ENCODE peak calls at places on chromosomes 13 and 19, in seven cellular contexts. One of them, this sample, is unnamed.

GRCh38 chr13:22201395-22201794 is 530.5 kb downstream of the FGF9 start:
- DNase-seq in tibial nerve: no peak
- DNase-seq in breast epithelium: no peak
- DNase-seq in IMR-90: no peak
- DNase-seq in uterus: no peak
- DNase-seq in fibroblast of pulmonary artery: no peak
- DNase-seq in GM12865: no peak
- DNase-seq in this sample: no peak

GRCh38 chr19:49362926-49363264 is 679 bp upstream of the TEAD2 start:
- DNase-seq in GM12865: no peak
- DNase-seq in fibroblast of pulmonary artery: peak; percentile 53
- DNase-seq in breast epithelium: peak; percentile 63
- DNase-seq in uterus: peak; percentile 67
- DNase-seq in IMR-90: peak; percentile 45
- DNase-seq in tibial nerve: no peak
- DNase-seq in this sample: peak; percentile 19

GRCh38 chr19:33888665-33889064 is 92.0 kb downstream of the KCTD15 start:
- DNase-seq in uterus: no peak
- DNase-seq in IMR-90: no peak
- DNase-seq in breast epithelium: no peak
- DNase-seq in fibroblast of pulmonary artery: no peak
- DNase-seq in tibial nerve: no peak
- DNase-seq in GM12865: peak; percentile 7
- DNase-seq in this sample: no peak

GRCh38 chr13:34762312-34762711 is 179.8 kb upstream of the NBEA start:
- DNase-seq in fibroblast of pulmonary artery: peak; percentile 53
- DNase-seq in IMR-90: no peak
- DNase-seq in GM12865: no peak
- DNase-seq in uterus: no peak
- DNase-seq in breast epithelium: no peak
- DNase-seq in tibial nerve: no peak
- DNase-seq in this sample: no peak

GRCh38 chr13:51614350-51614786 is 30.1 kb downstream of the WDFY2 start:
- DNase-seq in tibial nerve: no peak
- DNase-seq in GM12865: peak; percentile 76
- DNase-seq in uterus: no peak
- DNase-seq in fibroblast of pulmonary artery: no peak
- DNase-seq in breast epithelium: peak; percentile 33
- DNase-seq in IMR-90: no peak
- DNase-seq in this sample: peak; percentile 77

GRCh38 chr13:41352935-41353801 is 42.1 kb downstream of the NAA16 start:
- DNase-seq in uterus: no peak
- DNase-seq in tibial nerve: no peak
- DNase-seq in GM12865: peak; percentile 67
- DNase-seq in IMR-90: peak; percentile 59
- DNase-seq in fibroblast of pulmonary artery: peak; percentile 80
- DNase-seq in breast epithelium: no peak
- DNase-seq in this sample: peak; percentile 65

GRCh38 chr19:39147480-39147879 is 21.9 kb downstream of the PAK4 start:
- DNase-seq in breast epithelium: no peak
- DNase-seq in tibial nerve: no peak
- DNase-seq in fibroblast of pulmonary artery: no peak
- DNase-seq in GM12865: no peak
- DNase-seq in uterus: no peak
- DNase-seq in IMR-90: no peak
- DNase-seq in this sample: no peak

GRCh38 chr13:27338816-27339215 is 68.2 kb downstream of the RASL11A start:
- DNase-seq in tibial nerve: no peak
- DNase-seq in uterus: no peak
- DNase-seq in fibroblast of pulmonary artery: no peak
- DNase-seq in GM12865: peak; percentile 60
- DNase-seq in breast epithelium: no peak
- DNase-seq in IMR-90: no peak
- DNase-seq in this sample: peak; percentile 37

GRCh38 chr13:86000546-86000945 is 201.3 kb upstream of the SLITRK6 start:
- DNase-seq in IMR-90: no peak
- DNase-seq in tibial nerve: no peak
- DNase-seq in fibroblast of pulmonary artery: no peak
- DNase-seq in uterus: no peak
- DNase-seq in breast epithelium: no peak
- DNase-seq in GM12865: no peak
- DNase-seq in this sample: no peak

GRCh38 chr19:18117364-18117691 is 19.8 kb downstream of the MAST3 start:
- DNase-seq in IMR-90: no peak
- DNase-seq in breast epithelium: no peak
- DNase-seq in tibial nerve: no peak
- DNase-seq in uterus: no peak
- DNase-seq in GM12865: no peak
- DNase-seq in fibroblast of pulmonary artery: no peak
- DNase-seq in this sample: no peak

GRCh38 chr19:18113827-18114226 is 16.2 kb downstream of the MAST3 start:
- DNase-seq in uterus: no peak
- DNase-seq in tibial nerve: no peak
- DNase-seq in breast epithelium: no peak
- DNase-seq in fibroblast of pulmonary artery: no peak
- DNase-seq in GM12865: no peak
- DNase-seq in IMR-90: no peak
- DNase-seq in this sample: no peak

GRCh38 chr19:18117692-18118378 is 20.3 kb downstream of the MAST3 start:
- DNase-seq in tibial nerve: peak; percentile 79
- DNase-seq in breast epithelium: peak; percentile 52
- DNase-seq in IMR-90: peak; percentile 73
- DNase-seq in uterus: peak; percentile 94
- DNase-seq in GM12865: peak; percentile 95
- DNase-seq in fibroblast of pulmonary artery: peak; percentile 88
- DNase-seq in this sample: peak; percentile 94

GRCh38 chr19:18112989-18113478 is 15.5 kb downstream of the MAST3 start:
- DNase-seq in uterus: peak; percentile 84
- DNase-seq in GM12865: peak; percentile 83
- DNase-seq in fibroblast of pulmonary artery: peak; percentile 83
- DNase-seq in IMR-90: peak; percentile 71
- DNase-seq in breast epithelium: peak; percentile 73
- DNase-seq in tibial nerve: peak; percentile 77
- DNase-seq in this sample: peak; percentile 84

GRCh38 chr19:18114483-18114882 is 16.9 kb downstream of the MAST3 start:
- DNase-seq in uterus: no peak
- DNase-seq in breast epithelium: no peak
- DNase-seq in fibroblast of pulmonary artery: no peak
- DNase-seq in GM12865: no peak
- DNase-seq in tibial nerve: no peak
- DNase-seq in IMR-90: no peak
- DNase-seq in this sample: no peak
- TF ChIP-seq CTCF in uterus: no peak
- TF ChIP-seq CTCF in breast epithelium: no peak
- TF ChIP-seq CTCF in fibroblast of pulmonary artery: no peak
- TF ChIP-seq CTCF in GM12865: no peak
- TF ChIP-seq CTCF in tibial nerve: no peak
- TF ChIP-seq CTCF in IMR-90: no peak
- TF ChIP-seq CTCF in this sample: no peak

GRCh38 chr13:100608906-100609305 is 20.3 kb upstream of the GGACT start:
- DNase-seq in breast epithelium: no peak
- DNase-seq in IMR-90: no peak
- DNase-seq in uterus: no peak
- DNase-seq in tibial nerve: no peak
- DNase-seq in GM12865: peak; percentile 68
- DNase-seq in fibroblast of pulmonary artery: peak; percentile 22
- DNase-seq in this sample: peak; percentile 59
- TF ChIP-seq CTCF in breast epithelium: no peak
- TF ChIP-seq CTCF in IMR-90: no peak
- TF ChIP-seq CTCF in uterus: no peak
- TF ChIP-seq CTCF in tibial nerve: no peak
- TF ChIP-seq CTCF in GM12865: no peak
- TF ChIP-seq CTCF in fibroblast of pulmonary artery: no peak
- TF ChIP-seq CTCF in this sample: no peak

DNA sequence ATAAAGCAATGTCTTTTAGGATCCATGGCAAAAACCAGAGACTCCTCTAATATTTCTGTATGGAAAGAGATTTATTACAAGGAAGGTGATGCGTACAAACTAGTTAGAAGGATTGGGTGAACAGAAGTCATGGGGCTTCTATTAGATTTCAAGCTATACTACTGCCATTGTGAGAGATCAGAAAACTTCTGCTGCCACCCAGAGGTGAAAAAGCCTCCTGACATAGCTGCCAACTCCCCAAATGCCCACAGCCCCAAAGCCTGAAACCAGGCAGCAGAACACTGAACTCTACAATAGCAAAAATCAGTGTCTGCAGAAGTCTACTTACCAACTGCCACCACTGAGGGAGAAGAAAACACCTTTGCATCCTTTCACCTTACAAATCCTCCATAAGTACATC is 379.0 kb upstream of the MIR17HG start:
- DNase-seq in IMR-90: no peak
- DNase-seq in tibial nerve: no peak
- DNase-seq in GM12865: peak; percentile 10
- DNase-seq in breast epithelium: no peak
- DNase-seq in uterus: no peak
- DNase-seq in fibroblast of pulmonary artery: peak; percentile 10
- DNase-seq in this sample: peak; percentile 5
- TF ChIP-seq CTCF in IMR-90: no peak
- TF ChIP-seq CTCF in tibial nerve: no peak
- TF ChIP-seq CTCF in GM12865: peak; percentile 30
- TF ChIP-seq CTCF in breast epithelium: no peak
- TF ChIP-seq CTCF in uterus: no peak
- TF ChIP-seq CTCF in fibroblast of pulmonary artery: peak; percentile 22
- TF ChIP-seq CTCF in this sample: no peak

GRCh38 chr19:2221918-2222317 is 14.2 kb downstream of the PLEKHJ1 start:
- DNase-seq in tibial nerve: no peak
- DNase-seq in GM12865: no peak
- DNase-seq in fibroblast of pulmonary artery: no peak
- DNase-seq in uterus: no peak
- DNase-seq in breast epithelium: no peak
- DNase-seq in IMR-90: no peak
- DNase-seq in this sample: no peak
- TF ChIP-seq CTCF in tibial nerve: no peak
- TF ChIP-seq CTCF in GM12865: no peak
- TF ChIP-seq CTCF in fibroblast of pulmonary artery: peak; percentile 10
- TF ChIP-seq CTCF in uterus: peak; percentile 13
- TF ChIP-seq CTCF in breast epithelium: no peak
- TF ChIP-seq CTCF in IMR-90: peak; percentile 28
- TF ChIP-seq CTCF in this sample: no peak

GRCh38 chr19:15452111-15453047 is 2.6 kb upstream of the WIZ start:
- DNase-seq in IMR-90: peak; percentile 58
- DNase-seq in GM12865: no peak
- DNase-seq in tibial nerve: peak; percentile 90
- DNase-seq in breast epithelium: peak; percentile 78
- DNase-seq in fibroblast of pulmonary artery: peak; percentile 86
- DNase-seq in uterus: peak; percentile 91
- DNase-seq in this sample: peak; percentile 37

GRCh38 chr19:15455996-15456395 is 6.2 kb upstream of the WIZ start:
- DNase-seq in tibial nerve: no peak
- DNase-seq in GM12865: no peak
- DNase-seq in breast epithelium: no peak
- DNase-seq in fibroblast of pulmonary artery: no peak
- DNase-seq in IMR-90: no peak
- DNase-seq in uterus: no peak
- DNase-seq in this sample: no peak

GRCh38 chr19:15453091-15453498 is 3.3 kb upstream of the WIZ start:
- DNase-seq in uterus: no peak
- DNase-seq in breast epithelium: no peak
- DNase-seq in fibroblast of pulmonary artery: no peak
- DNase-seq in IMR-90: no peak
- DNase-seq in GM12865: no peak
- DNase-seq in tibial nerve: no peak
- DNase-seq in this sample: no peak

GRCh38 chr19:15453906-15454305 is 4.2 kb upstream of the WIZ start:
- DNase-seq in IMR-90: no peak
- DNase-seq in GM12865: no peak
- DNase-seq in fibroblast of pulmonary artery: no peak
- DNase-seq in breast epithelium: no peak
- DNase-seq in uterus: no peak
- DNase-seq in tibial nerve: no peak
- DNase-seq in this sample: no peak

DNA sequence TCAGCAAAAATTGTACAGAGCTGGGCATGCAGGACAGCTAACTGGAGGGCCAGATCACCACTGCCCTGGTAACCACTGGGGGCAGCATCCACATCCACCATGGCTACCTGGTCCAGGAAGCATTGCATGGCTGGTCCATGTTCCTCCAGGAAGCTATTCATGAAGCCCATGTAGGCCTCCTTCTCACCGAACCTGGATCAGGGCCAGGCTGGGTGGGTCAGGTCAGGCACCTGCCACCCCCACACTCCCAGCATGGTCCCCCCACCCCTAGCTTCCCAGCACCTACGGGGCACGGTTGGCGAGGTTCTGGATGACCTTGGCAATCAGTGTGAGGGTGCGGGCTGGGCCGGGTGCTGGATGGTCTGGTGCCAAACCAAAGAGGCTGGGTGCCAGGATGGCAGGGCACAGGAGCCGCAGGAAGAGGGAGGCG is 4.6 kb upstream of the WIZ start:
- DNase-seq in IMR-90: no peak
- DNase-seq in tibial nerve: no peak
- DNase-seq in GM12865: no peak
- DNase-seq in breast epithelium: no peak
- DNase-seq in uterus: no peak
- DNase-seq in fibroblast of pulmonary artery: no peak
- DNase-seq in this sample: no peak
- TF ChIP-seq CTCF in IMR-90: no peak
- TF ChIP-seq CTCF in tibial nerve: no peak
- TF ChIP-seq CTCF in GM12865: peak; percentile 23
- TF ChIP-seq CTCF in breast epithelium: no peak
- TF ChIP-seq CTCF in uterus: no peak
- TF ChIP-seq CTCF in fibroblast of pulmonary artery: peak; percentile 37
- TF ChIP-seq CTCF in this sample: no peak

GRCh38 chr13:112444001-112444311 is 67.8 kb downstream of the SPACA7 start:
- DNase-seq in GM12865: peak; percentile 51
- DNase-seq in tibial nerve: no peak
- DNase-seq in fibroblast of pulmonary artery: peak; percentile 56
- DNase-seq in uterus: peak; percentile 31
- DNase-seq in IMR-90: peak; percentile 42
- DNase-seq in breast epithelium: peak; percentile 17
- DNase-seq in this sample: peak; percentile 75
- TF ChIP-seq CTCF in GM12865: peak; percentile 91
- TF ChIP-seq CTCF in tibial nerve: peak; percentile 76
- TF ChIP-seq CTCF in fibroblast of pulmonary artery: peak; percentile 77
- TF ChIP-seq CTCF in uterus: peak; percentile 16
- TF ChIP-seq CTCF in IMR-90: peak; percentile 81
- TF ChIP-seq CTCF in breast epithelium: peak; percentile 52
- TF ChIP-seq CTCF in this sample: peak; percentile 87